ENCODE peak calls at places on chromosomes 5 and 9, in six cellular contexts. C, I, Q, O, F and A are unnamed samples.

GRCh38 chr5:41695920-41696582 is 174.2 kb downstream of the OXCT1 start:
- DNase-seq in C (no peak), I (no peak), Q (no peak), O (no peak), F (no peak), A (no peak)

GRCh38 chr9:89411759-89412158 is 86.2 kb downstream of the SEMA4D start:
- DNase-seq in C (no peak), I (no peak), Q (no peak), O (no peak), F (no peak), A (no peak)

GRCh38 chr9:102922526-102922925 is 72.6 kb upstream of the CYLC2 start:
- DNase-seq in C (no peak), I (no peak), Q (no peak), O (no peak), F (no peak), A (no peak)

GRCh38 chr5:157479612-157480510 is 19.8 kb downstream of the NIPAL4 start:
- DNase-seq in C (no peak), I (no peak), Q (no peak), O (no peak), F (no peak), A (no peak)

GRCh38 chr9:109232449-109232848 is 65.4 kb upstream of the FRRS1L start:
- DNase-seq in C (no peak), I (no peak), Q (no peak), O (no peak), F (no peak), A (no peak)

GRCh38 chr5:135488727-135489465 is 36.7 kb upstream of the TIFAB start:
- DNase-seq in C (no peak), I (peak; percentile 52), Q (peak; percentile 86), O (peak; percentile 68), F (peak; percentile 97), A (peak; percentile 95)

GRCh38 chr5:42851441-42851840 is 39.7 kb upstream of the SELENOP start:
- DNase-seq in C (no peak), I (no peak), Q (no peak), O (no peak), F (no peak), A (no peak)

GRCh38 chr9:128162215-128163026 is 2.4 kb downstream of the BBLN start:
- DNase-seq in C (peak; percentile 64), I (no peak), Q (no peak), O (no peak), F (no peak), A (no peak)

GRCh38 chr5:14429102-14429501 is 152.5 kb upstream of the OTULINL start:
- DNase-seq in C (no peak), I (no peak), Q (no peak), O (no peak), F (peak; percentile 75), A (no peak)

GRCh38 chr5:163261647-163262269 is 175.6 kb upstream of the CCNG1 start:
- DNase-seq in C (no peak), I (peak; percentile 9), Q (no peak), O (no peak), F (no peak), A (no peak)

GRCh38 chr5:43711496-43711895 is 108.5 kb downstream of the NNT start:
- DNase-seq in C (no peak), I (no peak), Q (no peak), O (no peak), F (no peak), A (no peak)

GRCh38 chr5:91384671-91385430 is 1.7 kb upstream of the ARRDC3 start:
- DNase-seq in C (peak; percentile 36), I (peak; percentile 48), Q (no peak), O (peak; percentile 89), F (peak; percentile 88), A (no peak)

GRCh38 chr5:180358179-180358578 is 5.0 kb upstream of the GFPT2 start:
- DNase-seq in C (no peak), I (no peak), Q (no peak), O (no peak), F (no peak), A (no peak)

GRCh38 chr9:100191264-100191663 is 92.2 kb downstream of the INVS start:
- DNase-seq in C (no peak), I (no peak), Q (no peak), O (no peak), F (no peak), A (no peak)

GRCh38 chr9:33380390-33381094 is 21.8 kb downstream of the AQP7 start:
- DNase-seq in C (no peak), I (no peak), Q (no peak), O (no peak), F (no peak), A (no peak)
- TF ChIP-seq CTCF in C (no peak), I (no peak), Q (no peak), O (no peak), F (no peak), A (no peak)

DNA sequence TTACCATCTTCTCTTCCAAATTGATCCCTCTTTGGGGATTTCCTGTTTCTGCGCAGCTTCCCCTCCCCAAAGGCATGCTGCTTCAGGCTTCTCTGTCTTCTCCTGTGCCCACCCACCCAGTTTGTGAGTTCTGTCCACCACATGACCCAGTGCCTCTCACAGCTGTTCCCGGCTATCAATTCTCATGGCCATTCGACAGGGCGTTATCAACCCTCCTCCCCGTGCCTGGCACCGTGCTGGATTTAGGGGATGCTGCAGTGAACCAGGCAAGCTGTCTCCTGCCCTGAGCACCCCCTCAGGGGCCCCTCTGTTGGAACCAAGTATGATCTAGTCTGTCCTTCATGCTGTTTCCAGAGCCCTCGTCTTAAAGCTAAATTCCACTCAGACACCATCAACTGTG is 38.7 kb downstream of the COL23A1 start:
- DNase-seq in C (no peak), I (no peak), Q (no peak), O (no peak), F (no peak), A (no peak)
- TF ChIP-seq CTCF in C (no peak), I (no peak), Q (no peak), O (no peak), F (no peak), A (peak; percentile 35)

GRCh38 chr9:131946169-131946568 is 133.5 kb downstream of the MED27 start:
- DNase-seq in C (no peak), I (no peak), Q (no peak), O (no peak), F (no peak), A (no peak)

GRCh38 chr9:131950487-131950886 is 129.2 kb downstream of the MED27 start:
- DNase-seq in C (no peak), I (no peak), Q (no peak), O (no peak), F (no peak), A (no peak)

GRCh38 chr9:131951905-131952304 is 127.8 kb downstream of the MED27 start:
- DNase-seq in C (peak; percentile 71), I (no peak), Q (no peak), O (no peak), F (peak; percentile 26), A (peak; percentile 33)

GRCh38 chr9:131954299-131954698 is 125.4 kb downstream of the MED27 start:
- DNase-seq in C (no peak), I (no peak), Q (no peak), O (no peak), F (peak; percentile 36), A (no peak)

DNA sequence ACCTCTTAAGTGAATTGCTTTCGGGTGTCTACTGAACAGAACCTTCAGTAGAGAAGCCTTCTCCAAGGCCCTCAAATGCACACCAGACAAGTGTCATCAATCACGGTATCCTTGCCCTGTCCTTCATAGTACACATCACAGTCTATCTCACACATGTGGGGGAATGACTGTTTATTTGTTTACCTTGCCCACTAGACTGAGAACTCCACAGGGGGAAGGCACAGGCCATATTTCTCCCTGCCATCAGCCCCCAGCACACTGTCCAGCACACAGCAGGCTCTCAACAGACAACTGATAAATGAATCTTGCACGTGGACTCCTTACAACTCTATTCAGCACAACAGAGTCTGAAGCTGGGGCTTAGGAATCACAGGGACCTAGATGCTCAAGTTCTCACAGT is 128.5 kb downstream of the MED27 start:
- DNase-seq in C (no peak), I (no peak), Q (no peak), O (no peak), F (no peak), A (no peak)
- TF ChIP-seq CTCF in C (no peak), I (no peak), Q (no peak), O (no peak), F (no peak), A (no peak)

DNA sequence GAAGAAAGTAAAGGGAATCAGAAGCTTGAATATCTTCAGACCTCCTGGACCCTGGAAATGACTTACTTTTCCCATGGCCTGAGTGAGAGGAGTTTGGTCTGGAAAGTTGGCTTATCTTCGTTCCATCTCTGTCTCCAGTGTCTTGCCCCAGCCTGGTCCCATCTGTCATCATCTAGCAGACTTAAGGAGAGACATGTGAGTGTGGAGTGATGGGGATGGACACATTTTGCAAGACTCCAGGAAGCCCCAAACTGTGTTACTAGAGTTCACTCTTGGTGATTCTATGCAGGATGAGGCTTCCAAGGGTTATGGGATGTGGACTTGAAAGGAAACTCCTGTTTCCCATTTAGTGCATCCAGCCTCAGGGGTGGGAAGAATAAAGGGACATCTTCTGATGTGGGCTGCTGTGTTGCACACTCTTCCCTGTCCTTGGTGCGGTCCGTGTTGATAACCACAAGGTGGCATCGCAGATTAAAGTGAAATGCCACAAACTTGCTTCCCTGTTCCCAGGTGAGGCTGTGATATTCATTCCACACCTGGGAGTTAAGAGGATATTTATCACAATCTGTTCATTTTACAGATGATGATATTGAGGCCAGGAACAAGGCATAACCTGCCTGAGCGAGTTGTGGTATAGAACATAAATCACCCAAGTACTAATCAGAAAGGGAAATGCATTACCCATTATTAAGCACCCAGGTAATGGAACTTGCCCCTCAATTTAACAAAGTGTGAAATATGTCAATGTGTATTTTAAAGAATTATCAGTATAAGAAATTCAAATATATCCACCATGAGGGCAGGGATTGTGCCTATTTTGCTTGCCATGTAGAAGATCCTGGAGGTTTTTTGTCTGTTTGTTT is 269.9 kb upstream of the PAPPA start:
- DNase-seq in C (no peak), I (peak; percentile 36), Q (peak; percentile 50), O (peak; percentile 60), F (peak; percentile 59), A (peak; percentile 24)
- TF ChIP-seq CTCF in C (peak; percentile 39), I (peak; percentile 52), Q (peak; percentile 38), O (peak; percentile 78), F (peak; percentile 67), A (peak; percentile 36)

DNA sequence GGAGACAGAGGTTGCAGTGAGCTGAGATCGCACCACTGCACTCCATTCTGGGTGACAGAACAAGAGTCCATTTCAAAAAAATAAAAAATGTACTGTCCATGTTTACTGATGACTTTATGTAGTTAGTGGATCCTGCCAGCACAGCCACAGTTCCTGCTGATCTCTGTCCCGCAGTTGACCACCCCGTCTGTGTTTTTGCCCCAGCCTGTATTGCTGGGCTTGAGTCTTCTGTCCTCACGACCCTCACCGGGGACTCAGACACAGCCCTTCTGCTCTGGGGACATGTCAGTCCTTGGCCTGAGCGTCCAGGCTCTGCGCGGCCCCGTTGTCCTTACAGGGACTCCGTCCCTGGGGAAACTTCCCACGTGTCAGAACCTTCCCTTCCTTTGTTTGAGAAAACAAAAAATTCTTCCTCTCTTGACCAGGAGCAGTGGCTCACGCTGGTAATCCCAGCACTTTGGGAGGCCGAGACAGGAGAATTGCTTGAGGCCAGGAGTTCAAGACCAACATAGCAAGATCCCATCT is 14.5 kb downstream of the SURF6 start:
- DNase-seq in C (no peak), I (no peak), Q (no peak), O (no peak), F (no peak), A (no peak)
- TF ChIP-seq CTCF in C (no peak), I (no peak), Q (no peak), O (no peak), F (no peak), A (no peak)